ENCODE peak calls at places on chromosomes 13 and 19, in six cellular contexts. B is SK-N-SH, W is H1, J is A549, X is stomach, N is transverse colon. Y is an unnamed sample.

GRCh38 chr19:12065100-12065538 is 588 bp downstream of the ZNF844 start:
- DNase-seq in B (no peak), W (no peak), J (no peak), X (no peak), N (peak; percentile 16), Y (no peak)

GRCh38 chr19:3335431-3336350 is 30.7 kb upstream of the NFIC start:
- DNase-seq in B (no peak), W (no peak), J (no peak), X (peak; percentile 77), N (peak; percentile 74), Y (peak; percentile 93)

GRCh38 chr13:31174018-31174417 is 12.3 kb upstream of the HSPH1 start:
- DNase-seq in B (no peak), W (no peak), J (no peak), X (no peak), N (no peak), Y (no peak)

GRCh38 chr13:66543780-66544179 is 686.4 kb downstream of the PCDH9 start:
- DNase-seq in B (no peak), W (no peak), J (peak; percentile 22), X (no peak), N (no peak), Y (no peak)

GRCh38 chr19:14343286-14343685 is 38.0 kb upstream of the ADGRE5 start:
- DNase-seq in B (peak; percentile 43), W (no peak), J (no peak), X (peak; percentile 29), N (no peak), Y (no peak)

GRCh38 chr13:81305928-81306327 is 965.0 kb upstream of the SPRY2 start:
- DNase-seq in B (no peak), W (no peak), J (no peak), X (no peak), N (no peak), Y (no peak)

GRCh38 chr13:113616281-113616906 is 31.8 kb downstream of the TFDP1 start:
- DNase-seq in B (no peak), W (no peak), J (no peak), X (no peak), N (no peak), Y (no peak)

GRCh38 chr19:48874309-48875135 is 2.3 kb downstream of the PPP1R15A start:
- DNase-seq in B (no peak), W (no peak), J (peak; percentile 55), X (peak; percentile 61), N (peak; percentile 45), Y (no peak)

GRCh38 chr13:101575591-101575990 is 123.1 kb downstream of the ITGBL1 start:
- DNase-seq in B (no peak), W (no peak), J (no peak), X (no peak), N (no peak), Y (no peak)

GRCh38 chr19:42111811-42112210 is 20.4 kb downstream of the POU2F2 start:
- DNase-seq in B (no peak), W (no peak), J (no peak), X (no peak), N (no peak), Y (no peak)

GRCh38 chr19:46350758-46351159 is 3.9 kb downstream of the PPP5C start:
- DNase-seq in B (no peak), W (no peak), J (no peak), X (no peak), N (no peak), Y (no peak)

GRCh38 chr19:34363094-34363493 is 1.9 kb upstream of the GPI start:
- DNase-seq in B (no peak), W (no peak), J (no peak), X (no peak), N (no peak), Y (no peak)

GRCh38 chr19:18278521-18279265 is 2.7 kb downstream of the JUND start:
- DNase-seq in B (no peak), W (no peak), J (peak; percentile 44), X (peak; percentile 52), N (peak; percentile 55), Y (no peak)

GRCh38 chr13:40484981-40485380 is 181.5 kb downstream of the FOXO1 start:
- DNase-seq in B (no peak), W (no peak), J (no peak), X (no peak), N (no peak), Y (no peak)

GRCh38 chr13:29877456-29878096 is 27.2 kb upstream of the UBL3 start:
- DNase-seq in B (no peak), W (no peak), J (no peak), X (no peak), N (peak; percentile 63), Y (no peak)

GRCh38 chr13:109157275-109157674 is 527.9 kb downstream of the MYO16 start:
- DNase-seq in B (no peak), W (peak; percentile 57), J (no peak), X (no peak), N (no peak), Y (no peak)

GRCh38 chr13:41407380-41407779 is 50.0 kb upstream of the RGCC start:
- DNase-seq in B (no peak), W (no peak), J (no peak), X (no peak), N (no peak), Y (no peak)

GRCh38 chr13:34863360-34864135 is 78.5 kb upstream of the NBEA start:
- DNase-seq in B (no peak), W (no peak), J (peak; percentile 75), X (no peak), N (no peak), Y (no peak)

GRCh38 chr19:16404396-16404795 is 67.4 kb downstream of the EPS15L1 start:
- DNase-seq in B (no peak), W (no peak), J (no peak), X (no peak), N (no peak), Y (no peak)

GRCh38 chr13:51684076-51684475 is 99.8 kb downstream of the WDFY2 start:
- DNase-seq in B (no peak), W (no peak), J (no peak), X (no peak), N (no peak), Y (no peak)

GRCh38 chr13:80873589-80873988 is 532.7 kb upstream of the SPRY2 start:
- DNase-seq in B (no peak), W (no peak), J (no peak), X (no peak), N (no peak), Y (no peak)

GRCh38 chr13:51152713-51153112 is 41.6 kb upstream of the C13orf42 start:
- DNase-seq in B (no peak), W (no peak), J (no peak), X (no peak), N (no peak), Y (peak; percentile 72)

GRCh38 chr13:113187263-113187669 is 21.2 kb downstream of the PCID2 start:
- DNase-seq in B (peak; percentile 45), W (no peak), J (peak; percentile 95), X (peak; percentile 72), N (peak; percentile 51), Y (no peak)

GRCh38 chr13:97505022-97505421 is 71.1 kb downstream of the RAP2A start:
- DNase-seq in B (no peak), W (no peak), J (no peak), X (no peak), N (no peak), Y (no peak)

GRCh38 chr13:100525453-100526298 is 62.9 kb downstream of the GGACT start:
- DNase-seq in B (no peak), W (no peak), J (no peak), X (no peak), N (no peak), Y (no peak)

GRCh38 chr13:33229446-33230177 is 55.9 kb downstream of the STARD13 start:
- DNase-seq in B (peak; percentile 49), W (no peak), J (no peak), X (no peak), N (no peak), Y (no peak)

GRCh38 chr19:34151439-34151838 is 20.9 kb upstream of the LSM14A start:
- DNase-seq in B (no peak), W (no peak), J (no peak), X (no peak), N (no peak), Y (no peak)

GRCh38 chr13:108003626-108004025 is 211.7 kb downstream of the LIG4 start:
- DNase-seq in B (no peak), W (no peak), J (no peak), X (no peak), N (no peak), Y (no peak)

GRCh38 chr13:34114581-34114980 is 296.6 kb downstream of the RFC3 start:
- DNase-seq in B (no peak), W (no peak), J (no peak), X (no peak), N (no peak), Y (no peak)

GRCh38 chr19:40524133-40524549 is 52.5 kb upstream of the SHKBP1 start:
- DNase-seq in B (no peak), W (no peak), J (no peak), X (no peak), N (no peak), Y (no peak)
- TF ChIP-seq EP300 in B (no peak), W (no peak), J (no peak), X (no peak), N (no peak), Y (no peak)

GRCh38 chr19:5903502-5904301 is at the start of gene NDUFA11:
- DNase-seq in B (peak; percentile 93), W (peak; percentile 93), J (peak; percentile 94), X (peak; percentile 99), N (peak; percentile 99), Y (peak; percentile 100)
- TF ChIP-seq EP300 in B (no peak), W (no peak), J (no peak), X (no peak), N (no peak), Y (no peak)

DNA sequence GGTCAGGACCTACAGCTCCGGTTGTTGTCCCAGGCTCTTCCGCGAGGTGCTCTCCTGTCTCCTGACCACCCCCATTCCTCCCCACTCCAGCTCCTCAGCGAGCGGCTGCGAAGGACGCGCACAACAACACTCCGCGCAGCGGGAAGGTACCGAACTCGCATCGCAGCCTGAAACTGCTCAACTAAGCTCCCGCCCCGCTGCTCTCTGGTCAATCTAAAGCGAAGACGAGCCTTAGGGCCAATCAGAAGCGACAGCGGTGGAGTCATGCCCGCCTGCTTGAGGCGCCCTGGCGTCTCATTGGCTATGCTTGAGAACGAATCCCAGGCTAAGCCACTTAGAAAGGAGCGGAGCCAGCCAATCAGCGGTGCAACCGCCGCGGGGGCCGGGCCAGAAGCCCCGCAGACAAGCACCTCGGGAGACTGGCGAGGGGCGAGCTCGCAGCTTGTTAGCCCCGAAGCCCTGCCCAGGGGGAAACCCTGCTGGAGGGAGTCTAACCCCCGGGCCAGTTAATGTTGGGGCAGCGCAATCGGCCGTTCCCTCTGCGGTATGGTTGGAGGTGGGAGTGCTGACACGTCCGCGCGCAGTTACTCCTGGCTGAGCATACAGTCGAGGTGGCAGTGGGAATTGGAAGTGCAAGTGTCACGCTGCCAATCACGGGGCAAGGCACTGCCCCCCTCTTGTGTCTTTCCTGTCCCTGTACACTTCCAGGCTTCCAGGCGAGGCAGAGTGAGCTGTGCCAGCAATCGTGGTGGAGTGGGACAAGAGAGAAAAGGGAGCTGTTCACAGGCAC is 1.9 kb upstream of the ZBTB32 start:
- DNase-seq in B (peak; percentile 95), W (peak; percentile 96), J (peak; percentile 100), X (peak; percentile 98), N (peak; percentile 96), Y (peak; percentile 99)
- TF ChIP-seq EP300 in B (no peak), W (no peak), J (no peak), X (no peak), N (no peak), Y (no peak)

GRCh38 chr13:57611956-57612355 is 19.6 kb upstream of the PCDH17 start:
- DNase-seq in B (no peak), W (no peak), J (no peak), X (no peak), N (no peak), Y (no peak)
- TF ChIP-seq EP300 in B (no peak), W (no peak), J (no peak), X (no peak), N (no peak), Y (no peak)

Y was measured in esophagus muscularis mucosa.